ENCODE peak calls at places on chromosome 10, in nine cellular contexts. One of them, this sample, is unnamed.

GRCh38 chr10:22344204-22344603 is 1.1 kb upstream of the SPAG6 start:
- DNase-seq in WTC11: no peak
- DNase-seq in lower lobe of right lung: no peak
- DNase-seq in foreskin keratinocyte: no peak
- DNase-seq in RWPE1: no peak
- DNase-seq in omental fat pad: no peak
- DNase-seq in foreskin fibroblast: no peak
- DNase-seq in HCT116: no peak
- DNase-seq in cardiac fibroblast: no peak
- DNase-seq in this sample: peak; percentile 25

GRCh38 chr10:63798599-63799498 is 277.6 kb downstream of the REEP3 start:
- DNase-seq in RWPE1: peak; percentile 39
- DNase-seq in lower lobe of right lung: peak; percentile 69
- DNase-seq in WTC11: no peak
- DNase-seq in omental fat pad: no peak
- DNase-seq in foreskin keratinocyte: peak; percentile 73
- DNase-seq in cardiac fibroblast: peak; percentile 98
- DNase-seq in HCT116: no peak
- DNase-seq in foreskin fibroblast: peak; percentile 60
- DNase-seq in this sample: no peak

GRCh38 chr10:112832361-112832878 is 117.6 kb upstream of the TCF7L2 start:
- DNase-seq in RWPE1: peak; percentile 65
- DNase-seq in cardiac fibroblast: peak; percentile 18
- DNase-seq in HCT116: peak; percentile 62
- DNase-seq in omental fat pad: no peak
- DNase-seq in WTC11: peak; percentile 78
- DNase-seq in foreskin fibroblast: no peak
- DNase-seq in lower lobe of right lung: no peak
- DNase-seq in foreskin keratinocyte: peak; percentile 53
- DNase-seq in this sample: no peak

GRCh38 chr10:47283101-47283630 is 16.8 kb upstream of the GDF10 start:
- DNase-seq in HCT116: no peak
- DNase-seq in cardiac fibroblast: no peak
- DNase-seq in lower lobe of right lung: no peak
- DNase-seq in RWPE1: no peak
- DNase-seq in omental fat pad: no peak
- DNase-seq in WTC11: no peak
- DNase-seq in foreskin fibroblast: no peak
- DNase-seq in foreskin keratinocyte: no peak
- DNase-seq in this sample: no peak

GRCh38 chr10:130901311-130902165 is 410.0 kb downstream of the TCERG1L start:
- DNase-seq in omental fat pad: no peak
- DNase-seq in cardiac fibroblast: no peak
- DNase-seq in WTC11: no peak
- DNase-seq in foreskin keratinocyte: no peak
- DNase-seq in foreskin fibroblast: no peak
- DNase-seq in HCT116: no peak
- DNase-seq in lower lobe of right lung: no peak
- DNase-seq in RWPE1: no peak
- DNase-seq in this sample: no peak

GRCh38 chr10:67618116-67618515 is 77.9 kb downstream of the CTNNA3 start:
- DNase-seq in HCT116: no peak
- DNase-seq in foreskin fibroblast: peak; percentile 66
- DNase-seq in lower lobe of right lung: no peak
- DNase-seq in omental fat pad: no peak
- DNase-seq in foreskin keratinocyte: no peak
- DNase-seq in cardiac fibroblast: peak; percentile 42
- DNase-seq in WTC11: no peak
- DNase-seq in RWPE1: no peak
- DNase-seq in this sample: no peak

GRCh38 chr10:78992333-78992732 is 76.4 kb upstream of the ZMIZ1 start:
- DNase-seq in lower lobe of right lung: no peak
- DNase-seq in WTC11: no peak
- DNase-seq in cardiac fibroblast: no peak
- DNase-seq in foreskin keratinocyte: no peak
- DNase-seq in HCT116: no peak
- DNase-seq in foreskin fibroblast: no peak
- DNase-seq in omental fat pad: no peak
- DNase-seq in RWPE1: no peak
- DNase-seq in this sample: no peak

GRCh38 chr10:127338391-127339108 is 142.2 kb upstream of the INSYN2A start:
- DNase-seq in foreskin keratinocyte: no peak
- DNase-seq in WTC11: no peak
- DNase-seq in lower lobe of right lung: no peak
- DNase-seq in foreskin fibroblast: peak; percentile 65
- DNase-seq in HCT116: no peak
- DNase-seq in RWPE1: no peak
- DNase-seq in omental fat pad: no peak
- DNase-seq in cardiac fibroblast: peak; percentile 6
- DNase-seq in this sample: no peak

GRCh38 chr10:57262908-57263307 is 901.8 kb upstream of the ZWINT start:
- DNase-seq in WTC11: no peak
- DNase-seq in foreskin fibroblast: no peak
- DNase-seq in cardiac fibroblast: no peak
- DNase-seq in foreskin keratinocyte: no peak
- DNase-seq in HCT116: no peak
- DNase-seq in omental fat pad: no peak
- DNase-seq in RWPE1: no peak
- DNase-seq in lower lobe of right lung: no peak
- DNase-seq in this sample: no peak

GRCh38 chr10:110083884-110084283 is 76.1 kb downstream of the ADD3 start:
- DNase-seq in RWPE1: no peak
- DNase-seq in foreskin fibroblast: peak; percentile 42
- DNase-seq in foreskin keratinocyte: no peak
- DNase-seq in lower lobe of right lung: no peak
- DNase-seq in WTC11: no peak
- DNase-seq in HCT116: no peak
- DNase-seq in omental fat pad: no peak
- DNase-seq in cardiac fibroblast: peak; percentile 55
- DNase-seq in this sample: no peak

DNA sequence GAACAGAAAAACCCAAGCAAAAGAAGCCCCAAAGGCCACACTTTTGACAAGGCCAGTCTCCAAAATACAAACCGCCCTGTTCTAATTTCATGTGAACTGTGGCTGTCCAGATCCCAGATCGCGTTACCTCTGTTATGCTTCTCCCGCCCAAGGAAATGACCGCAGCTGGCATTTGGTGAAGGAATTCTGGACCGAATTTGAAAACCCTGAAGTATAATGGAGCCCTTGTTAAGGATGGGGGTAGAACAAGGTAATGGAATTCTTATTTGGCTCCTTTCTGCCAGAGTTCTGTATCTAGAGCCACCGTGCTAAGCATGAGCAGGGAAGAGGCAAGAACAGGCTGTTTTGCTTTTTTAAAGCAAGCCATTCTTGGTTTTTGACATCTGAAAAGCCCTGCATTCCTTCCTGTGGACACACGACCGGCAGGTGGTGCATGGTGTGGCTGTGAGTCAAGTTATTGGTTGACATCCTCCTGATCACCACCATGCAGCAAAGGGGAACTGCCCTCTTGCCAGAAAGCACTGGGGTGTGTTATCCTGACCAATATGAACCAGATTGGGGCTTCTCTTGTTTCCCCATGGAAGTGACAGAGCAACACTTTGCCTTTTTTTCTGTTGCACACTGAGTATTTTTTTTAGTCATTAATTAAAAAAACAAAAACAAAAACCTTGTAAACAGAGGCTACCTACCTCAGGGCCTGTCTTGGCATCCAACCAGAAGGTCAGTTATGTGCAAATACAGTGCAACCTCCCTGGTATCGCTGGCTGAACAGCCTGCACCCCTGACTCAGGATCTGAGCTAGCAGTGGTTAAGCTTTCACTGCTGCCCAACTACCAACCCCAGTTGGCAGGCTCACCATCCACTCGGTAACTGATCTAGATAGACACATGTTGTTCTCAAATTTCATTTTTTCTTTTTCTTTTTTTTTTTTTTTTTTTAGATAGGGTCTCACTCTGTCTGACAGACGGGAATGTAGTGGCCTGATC is 14.2 kb downstream of the UCMA start:
- DNase-seq in RWPE1: peak; percentile 52
- DNase-seq in foreskin keratinocyte: peak; percentile 2
- DNase-seq in cardiac fibroblast: no peak
- DNase-seq in WTC11: peak; percentile 53
- DNase-seq in lower lobe of right lung: no peak
- DNase-seq in HCT116: peak; percentile 49
- DNase-seq in omental fat pad: no peak
- DNase-seq in foreskin fibroblast: peak; percentile 14
- DNase-seq in this sample: peak; percentile 59
- TF ChIP-seq CTCF in RWPE1: peak; percentile 11
- TF ChIP-seq CTCF in foreskin keratinocyte: peak; percentile 39
- TF ChIP-seq CTCF in cardiac fibroblast: no peak
- TF ChIP-seq CTCF in WTC11: no peak
- TF ChIP-seq CTCF in lower lobe of right lung: no peak
- TF ChIP-seq CTCF in HCT116: peak; percentile 55
- TF ChIP-seq CTCF in omental fat pad: no peak
- TF ChIP-seq CTCF in foreskin fibroblast: no peak
- TF ChIP-seq CTCF in this sample: peak; percentile 19

DNA sequence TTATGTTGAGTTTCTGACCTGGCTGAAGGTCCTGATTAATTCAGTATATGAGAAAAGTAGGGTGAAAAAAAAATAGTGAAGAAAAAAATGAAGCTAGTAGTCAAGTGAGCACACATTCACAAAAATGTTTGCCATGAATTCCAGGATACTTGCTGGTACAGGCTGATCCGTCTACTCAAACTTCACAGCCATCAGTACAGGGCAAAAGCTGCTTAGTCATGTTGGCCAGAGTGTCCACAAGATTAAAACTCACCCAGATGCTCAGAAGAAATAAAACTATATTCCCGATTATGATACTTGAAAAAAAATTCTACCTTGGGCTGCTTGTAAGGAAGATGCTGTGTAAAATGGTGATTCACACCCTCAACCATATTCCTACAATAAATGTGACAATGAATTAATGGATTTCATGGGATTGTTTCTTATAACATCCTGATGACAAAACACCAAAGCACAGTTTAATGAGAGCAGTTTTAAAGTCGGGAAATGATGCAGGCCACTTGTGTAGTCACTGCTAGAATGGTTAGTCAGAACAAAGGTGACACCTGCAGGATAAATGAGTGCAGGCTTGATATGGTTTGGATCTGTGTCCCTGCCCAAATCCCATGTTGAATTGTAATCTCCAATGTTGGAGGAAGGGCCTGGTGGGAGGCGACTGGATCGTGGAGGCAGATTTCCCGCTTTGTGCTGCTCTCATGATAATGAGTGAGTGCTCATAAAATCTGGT is 49.2 kb upstream of the ANKRD1 start:
- DNase-seq in lower lobe of right lung: no peak
- DNase-seq in HCT116: no peak
- DNase-seq in omental fat pad: no peak
- DNase-seq in foreskin keratinocyte: peak; percentile 69
- DNase-seq in cardiac fibroblast: peak; percentile 78
- DNase-seq in WTC11: no peak
- DNase-seq in RWPE1: peak; percentile 21
- DNase-seq in foreskin fibroblast: peak; percentile 89
- DNase-seq in this sample: no peak
- TF ChIP-seq CTCF in lower lobe of right lung: no peak
- TF ChIP-seq CTCF in HCT116: no peak
- TF ChIP-seq CTCF in omental fat pad: no peak
- TF ChIP-seq CTCF in foreskin keratinocyte: peak; percentile 38
- TF ChIP-seq CTCF in cardiac fibroblast: no peak
- TF ChIP-seq CTCF in WTC11: no peak
- TF ChIP-seq CTCF in RWPE1: no peak
- TF ChIP-seq CTCF in foreskin fibroblast: no peak
- TF ChIP-seq CTCF in this sample: no peak

GRCh38 chr10:48300556-48300955 is 5.9 kb upstream of the MAPK8 start:
- DNase-seq in lower lobe of right lung: no peak
- DNase-seq in omental fat pad: no peak
- DNase-seq in WTC11: no peak
- DNase-seq in HCT116: no peak
- DNase-seq in cardiac fibroblast: no peak
- DNase-seq in foreskin keratinocyte: no peak
- DNase-seq in RWPE1: no peak
- DNase-seq in foreskin fibroblast: no peak
- DNase-seq in this sample: no peak

GRCh38 chr10:48296699-48297098 is 9.8 kb upstream of the MAPK8 start:
- DNase-seq in foreskin keratinocyte: no peak
- DNase-seq in omental fat pad: no peak
- DNase-seq in HCT116: no peak
- DNase-seq in RWPE1: no peak
- DNase-seq in WTC11: no peak
- DNase-seq in foreskin fibroblast: no peak
- DNase-seq in cardiac fibroblast: no peak
- DNase-seq in lower lobe of right lung: no peak
- DNase-seq in this sample: no peak

GRCh38 chr10:48294431-48294830 is 12.0 kb upstream of the MAPK8 start:
- DNase-seq in lower lobe of right lung: no peak
- DNase-seq in foreskin keratinocyte: no peak
- DNase-seq in RWPE1: no peak
- DNase-seq in HCT116: no peak
- DNase-seq in cardiac fibroblast: no peak
- DNase-seq in foreskin fibroblast: no peak
- DNase-seq in WTC11: no peak
- DNase-seq in omental fat pad: no peak
- DNase-seq in this sample: no peak

GRCh38 chr10:48302515-48303476 is 3.7 kb upstream of the MAPK8 start:
- DNase-seq in RWPE1: no peak
- DNase-seq in HCT116: no peak
- DNase-seq in WTC11: no peak
- DNase-seq in foreskin keratinocyte: no peak
- DNase-seq in cardiac fibroblast: no peak
- DNase-seq in omental fat pad: no peak
- DNase-seq in foreskin fibroblast: no peak
- DNase-seq in lower lobe of right lung: no peak
- DNase-seq in this sample: peak; percentile 29

GRCh38 chr10:48299066-48299465 is 7.4 kb upstream of the MAPK8 start:
- DNase-seq in lower lobe of right lung: no peak
- DNase-seq in cardiac fibroblast: no peak
- DNase-seq in WTC11: no peak
- DNase-seq in foreskin keratinocyte: no peak
- DNase-seq in omental fat pad: no peak
- DNase-seq in foreskin fibroblast: no peak
- DNase-seq in HCT116: no peak
- DNase-seq in RWPE1: no peak
- DNase-seq in this sample: no peak
- TF ChIP-seq CTCF in lower lobe of right lung: no peak
- TF ChIP-seq CTCF in cardiac fibroblast: no peak
- TF ChIP-seq CTCF in WTC11: no peak
- TF ChIP-seq CTCF in foreskin keratinocyte: no peak
- TF ChIP-seq CTCF in omental fat pad: no peak
- TF ChIP-seq CTCF in foreskin fibroblast: no peak
- TF ChIP-seq CTCF in HCT116: no peak
- TF ChIP-seq CTCF in RWPE1: no peak
- TF ChIP-seq CTCF in this sample: no peak

DNA sequence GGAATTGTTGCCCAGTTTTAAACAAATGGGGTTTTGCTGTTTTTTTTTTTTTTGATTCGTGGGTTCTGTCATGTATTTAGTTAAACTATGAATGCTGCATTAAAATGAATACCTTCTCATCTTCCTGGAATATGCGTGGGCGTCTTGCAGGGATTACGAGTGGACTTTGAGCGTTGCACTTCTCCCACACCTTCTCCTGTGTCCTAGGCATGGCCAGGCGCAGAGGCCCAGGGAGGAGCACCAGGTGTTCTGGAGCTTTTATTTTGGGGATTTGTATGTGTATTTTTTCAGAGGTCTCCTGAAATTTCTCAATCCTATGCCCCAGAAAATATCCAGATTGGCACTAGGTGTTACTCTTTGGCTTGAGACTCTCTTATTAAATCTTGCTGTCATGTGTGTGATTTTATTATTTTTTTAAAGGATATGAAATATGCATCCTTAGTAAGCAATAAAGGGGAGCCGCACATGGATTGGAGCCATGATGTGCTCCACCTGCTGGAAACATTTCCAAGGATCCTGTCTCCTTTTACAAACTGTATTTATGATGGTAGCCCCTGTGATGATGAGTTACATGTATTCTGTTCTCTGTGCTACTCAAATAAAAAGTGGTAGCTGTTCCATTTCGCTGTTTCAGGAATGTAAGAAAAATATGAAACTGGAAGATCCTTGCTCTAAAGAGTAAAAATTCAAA is 482.2 kb upstream of the KLF6 start:
- DNase-seq in foreskin fibroblast: peak; percentile 56
- DNase-seq in RWPE1: no peak
- DNase-seq in HCT116: peak; percentile 21
- DNase-seq in lower lobe of right lung: no peak
- DNase-seq in omental fat pad: no peak
- DNase-seq in foreskin keratinocyte: no peak
- DNase-seq in cardiac fibroblast: peak; percentile 45
- DNase-seq in WTC11: no peak
- DNase-seq in this sample: no peak
- TF ChIP-seq CTCF in foreskin fibroblast: no peak
- TF ChIP-seq CTCF in RWPE1: no peak
- TF ChIP-seq CTCF in HCT116: peak; percentile 27
- TF ChIP-seq CTCF in lower lobe of right lung: no peak
- TF ChIP-seq CTCF in omental fat pad: no peak
- TF ChIP-seq CTCF in foreskin keratinocyte: peak; percentile 65
- TF ChIP-seq CTCF in cardiac fibroblast: peak; percentile 14
- TF ChIP-seq CTCF in WTC11: no peak
- TF ChIP-seq CTCF in this sample: no peak